ENCODE peak calls at places on chromosomes 4 and X, in five cellular contexts. C is A549, E is AG04450, A is pancreas, F is adrenal gland. T is an unnamed sample.

GRCh38 chr4:100981447-100982204 is 365.7 kb downstream of the PPP3CA start:
- DNase-seq in C (no peak), E (no peak), A (no peak), F (no peak), T (peak)

GRCh38 chrX:11272863-11273262 is 20.4 kb upstream of the AMELX start:
- DNase-seq in C (no peak), E (no peak), A (no peak), F (no peak), T (no peak)

GRCh38 chr4:94339779-94340178 is 2.9 kb downstream of the HPGDS start:
- DNase-seq in C (no peak), E (no peak), A (no peak), F (no peak), T (no peak)

GRCh38 chrX:81301877-81302276 is 100.0 kb downstream of the SH3BGRL start:
- DNase-seq in C (no peak), E (no peak), A (no peak), F (no peak), T (no peak)

GRCh38 chrX:912677-913076 is 282.1 kb downstream of the SHOX start:
- DNase-seq in C (no peak), E (no peak), A (no peak), F (no peak), T (no peak)

GRCh38 chr4:35125995-35126712 is 1118.2 kb downstream of the ARAP2 start:
- DNase-seq in C (no peak), E (no peak), A (no peak), F (no peak), T (no peak)

GRCh38 chrX:32591589-32591988 is 619.8 kb downstream of the DMD start:
- DNase-seq in C (no peak), E (no peak), A (no peak), F (no peak), T (no peak)

GRCh38 chr4:31949045-31949444 is 1228.9 kb downstream of the PCDH7 start:
- DNase-seq in C (no peak), E (no peak), A (no peak), F (no peak), T (no peak)

GRCh38 chr4:16860506-16860905 is 37.9 kb downstream of the LDB2 start:
- DNase-seq in C (no peak), E (peak), A (no peak), F (no peak), T (no peak)

GRCh38 chr4:139503622-139504166 is 49.8 kb downstream of the RAB33B start:
- DNase-seq in C (no peak), E (no peak), A (no peak), F (no peak), T (no peak)

GRCh38 chr4:58111818-58112217 is 1001.6 kb upstream of the IGFBP7 start:
- DNase-seq in C (no peak), E (no peak), A (no peak), F (no peak), T (no peak)

GRCh38 chrX:130443883-130444282 is 42.1 kb downstream of the RBMX2 start:
- DNase-seq in C (no peak), E (no peak), A (no peak), F (no peak), T (no peak)

GRCh38 chr4:1366371-1367229 is 19.6 kb downstream of the UVSSA start:
- DNase-seq in C (no peak), E (no peak), A (peak), F (peak), T (peak)

GRCh38 chrX:135015526-135016245 is 6.7 kb downstream of the RTL8B start:
- DNase-seq in C (no peak), E (no peak), A (no peak), F (no peak), T (no peak)

GRCh38 chrX:22486326-22486725 is 213.6 kb downstream of the CBLL2 start:
- DNase-seq in C (no peak), E (no peak), A (no peak), F (no peak), T (no peak)

GRCh38 chrX:15418041-15418706 is 34.0 kb upstream of the VEGFD start:
- DNase-seq in C (no peak), E (peak), A (no peak), F (no peak), T (no peak)

GRCh38 chr4:6752486-6752829 is 30.1 kb upstream of the KIAA0232 start:
- DNase-seq in C (no peak), E (no peak), A (no peak), F (no peak), T (no peak)
- H3K27ac ChIP-seq in C (peak), E (no peak), A (no peak), F (no peak), T (peak)

GRCh38 chrX:13507893-13508292 is 61.5 kb upstream of the EGFL6 start:
- DNase-seq in C (no peak), E (no peak), A (no peak), F (no peak), T (no peak)

GRCh38 chrX:13506574-13506973 is 62.8 kb upstream of the EGFL6 start:
- DNase-seq in C (peak), E (peak), A (no peak), F (peak), T (peak)

GRCh38 chrX:13498220-13498619 is 71.2 kb upstream of the EGFL6 start:
- DNase-seq in C (no peak), E (no peak), A (no peak), F (no peak), T (no peak)

GRCh38 chrX:13499736-13500135 is 69.7 kb upstream of the EGFL6 start:
- DNase-seq in C (no peak), E (no peak), A (no peak), F (no peak), T (no peak)

GRCh38 chrX:13502590-13502989 is 66.8 kb upstream of the EGFL6 start:
- DNase-seq in C (no peak), E (no peak), A (no peak), F (no peak), T (no peak)
- H3K4me3 ChIP-seq in C (no peak), E (no peak), A (no peak), F (no peak), T (no peak)

GRCh38 chr4:82145850-82146249 is 227.9 kb downstream of the HNRNPD start:
- DNase-seq in C (no peak), E (no peak), A (no peak), F (no peak), T (no peak)
- TF ChIP-seq CTCF in C (no peak), E (no peak), A (no peak), F (no peak), T (no peak)

GRCh38 chr4:86416081-86416480 is 56.2 kb upstream of the MAPK10 start:
- DNase-seq in C (no peak), E (no peak), A (no peak), F (no peak), T (no peak)
- H3K27ac ChIP-seq in C (no peak), E (no peak), A (no peak), F (no peak), T (no peak)

GRCh38 chrX:51395807-51396728 is 63.4 kb downstream of the NUDT10 start:
- DNase-seq in C (no peak), E (no peak), A (peak), F (peak), T (peak)
- H3K4me3 ChIP-seq in C (peak), E (peak), A (peak), F (no peak), T (peak)

GRCh38 chr4:152235718-152236117 is 300.2 kb downstream of the FBXW7 start:
- DNase-seq in C (no peak), E (no peak), A (no peak), F (no peak), T (no peak)
- TF ChIP-seq CTCF in C (no peak), E (no peak), A (no peak), F (no peak), T (no peak)

GRCh38 chr4:42638276-42638675 is 18.6 kb downstream of the ATP8A1 start:
- DNase-seq in C (no peak), E (no peak), A (no peak), F (no peak), T (no peak)
- H3K27ac ChIP-seq in C (no peak), E (no peak), A (no peak), F (no peak), T (no peak)

GRCh38 chr4:89753601-89754066 is 83.3 kb downstream of the SNCA start:
- DNase-seq in C (peak), E (peak), A (no peak), F (no peak), T (no peak)
- H3K4me3 ChIP-seq in C (no peak), E (peak), A (no peak), F (no peak), T (no peak)

GRCh38 chr4:6123976-6124375 is 76.4 kb downstream of the JAKMIP1 start:
- DNase-seq in C (no peak), E (no peak), A (no peak), F (no peak), T (no peak)

GRCh38 chr4:6123541-6123940 is 76.8 kb downstream of the JAKMIP1 start:
- DNase-seq in C (no peak), E (no peak), A (no peak), F (no peak), T (no peak)

GRCh38 chr4:6124386-6125102 is 75.8 kb downstream of the JAKMIP1 start:
- DNase-seq in C (no peak), E (no peak), A (no peak), F (no peak), T (no peak)

GRCh38 chr4:6126971-6127745 is 73.2 kb downstream of the JAKMIP1 start:
- DNase-seq in C (no peak), E (no peak), A (no peak), F (no peak), T (no peak)

DNA sequence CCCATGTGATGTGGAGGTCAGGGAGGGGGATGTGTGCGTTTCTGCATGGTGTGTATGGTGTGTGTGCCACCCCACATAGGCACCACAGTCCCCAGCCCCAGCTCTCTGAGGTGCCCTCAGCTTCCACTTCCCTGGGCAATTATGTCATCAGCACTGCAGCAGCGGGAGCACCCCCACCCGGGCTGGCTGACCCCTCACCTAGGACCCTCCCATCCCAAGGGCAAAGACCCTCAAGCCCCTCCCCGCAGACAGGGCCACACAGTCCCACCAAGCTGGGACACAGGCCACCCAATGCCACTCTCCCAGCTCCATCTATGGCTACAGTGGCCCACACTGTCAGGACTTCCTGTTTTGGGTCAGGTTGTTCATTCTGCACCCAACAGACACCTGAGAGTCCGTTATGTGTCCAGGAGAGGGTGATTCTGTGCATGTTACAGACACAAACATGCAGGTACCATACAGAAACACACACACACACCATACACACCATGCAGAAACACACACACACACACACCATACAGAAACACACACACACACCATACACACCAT is 75.2 kb downstream of the JAKMIP1 start:
- DNase-seq in C (no peak), E (no peak), A (no peak), F (no peak), T (no peak)
- TF ChIP-seq CTCF in C (no peak), E (no peak), A (no peak), F (no peak), T (no peak)